ENCODE peak calls at places on chromosomes 5 and 9, in five cellular contexts. One of them, this sample, is unnamed.

GRCh38 chr5:13993926-13994325 is 49.4 kb upstream of the DNAH5 start:
- DNase-seq in Peyer's patch: no peak
- DNase-seq in omental fat pad: no peak
- DNase-seq in ovary: no peak
- DNase-seq in Daoy: no peak
- DNase-seq in this sample: no peak

GRCh38 chr5:119515192-119515591 is 62.9 kb downstream of the HSD17B4 start:
- DNase-seq in Peyer's patch: no peak
- DNase-seq in omental fat pad: no peak
- DNase-seq in ovary: no peak
- DNase-seq in Daoy: peak
- DNase-seq in this sample: peak

GRCh38 chr5:159975462-159976019 is 33.4 kb upstream of the TTC1 start:
- DNase-seq in Peyer's patch: no peak
- DNase-seq in omental fat pad: no peak
- DNase-seq in ovary: no peak
- DNase-seq in Daoy: peak
- DNase-seq in this sample: peak

GRCh38 chr5:6450235-6450860 is 1.7 kb downstream of the UBE2QL1 start:
- DNase-seq in Peyer's patch: no peak
- DNase-seq in omental fat pad: no peak
- DNase-seq in ovary: no peak
- DNase-seq in Daoy: no peak
- DNase-seq in this sample: no peak

GRCh38 chr9:6024035-6024554 is 8.7 kb upstream of the RANBP6 start:
- DNase-seq in Peyer's patch: peak
- DNase-seq in omental fat pad: no peak
- DNase-seq in ovary: no peak
- DNase-seq in Daoy: peak
- DNase-seq in this sample: no peak

GRCh38 chr9:124733964-124734740 is 37.0 kb downstream of the NR6A1 start:
- DNase-seq in Peyer's patch: peak
- DNase-seq in omental fat pad: no peak
- DNase-seq in ovary: no peak
- DNase-seq in Daoy: no peak
- DNase-seq in this sample: no peak

GRCh38 chr9:121261107-121261460 is 6.9 kb upstream of the GSN start:
- DNase-seq in Peyer's patch: no peak
- DNase-seq in omental fat pad: no peak
- DNase-seq in ovary: no peak
- DNase-seq in Daoy: peak
- DNase-seq in this sample: peak

GRCh38 chr5:112720576-112720975 is 17.1 kb upstream of the APC start:
- DNase-seq in Peyer's patch: no peak
- DNase-seq in omental fat pad: no peak
- DNase-seq in ovary: no peak
- DNase-seq in Daoy: no peak
- DNase-seq in this sample: no peak

GRCh38 chr9:35756275-35756742 is 2.2 kb upstream of the MSMP start:
- DNase-seq in Peyer's patch: peak
- DNase-seq in omental fat pad: no peak
- DNase-seq in ovary: peak
- DNase-seq in Daoy: no peak
- DNase-seq in this sample: no peak

GRCh38 chr5:173858675-173859121 is 29.5 kb upstream of the CPEB4 start:
- DNase-seq in Peyer's patch: no peak
- DNase-seq in omental fat pad: no peak
- DNase-seq in ovary: no peak
- DNase-seq in Daoy: no peak
- DNase-seq in this sample: no peak

GRCh38 chr9:35776018-35776417 is 15.4 kb upstream of the NPR2 start:
- DNase-seq in Peyer's patch: no peak
- DNase-seq in omental fat pad: no peak
- DNase-seq in ovary: no peak
- DNase-seq in Daoy: no peak
- DNase-seq in this sample: no peak

GRCh38 chr5:115571441-115571878 is 26.9 kb upstream of the FEM1C start:
- DNase-seq in Peyer's patch: no peak
- DNase-seq in omental fat pad: no peak
- DNase-seq in ovary: no peak
- DNase-seq in Daoy: no peak
- DNase-seq in this sample: no peak

GRCh38 chr5:132009706-132010405 is 1.6 kb downstream of the ACSL6 start:
- DNase-seq in Peyer's patch: peak
- DNase-seq in omental fat pad: no peak
- DNase-seq in ovary: no peak
- DNase-seq in Daoy: no peak
- DNase-seq in this sample: no peak

GRCh38 chr9:93905473-93906133 is 49.6 kb downstream of the BARX1 start:
- DNase-seq in Peyer's patch: no peak
- DNase-seq in omental fat pad: no peak
- DNase-seq in ovary: no peak
- DNase-seq in Daoy: no peak
- DNase-seq in this sample: no peak

GRCh38 chr5:75055727-75056144 is 3.4 kb upstream of the GCNT4 start:
- DNase-seq in Peyer's patch: no peak
- DNase-seq in omental fat pad: no peak
- DNase-seq in ovary: no peak
- DNase-seq in Daoy: no peak
- DNase-seq in this sample: no peak

GRCh38 chr9:34995288-34996060 is 5.9 kb downstream of the DNAJB5 start:
- DNase-seq in Peyer's patch: no peak
- DNase-seq in omental fat pad: no peak
- DNase-seq in ovary: no peak
- DNase-seq in Daoy: no peak
- DNase-seq in this sample: peak

This sample was measured in H4.